ENCODE peak calls at places on chromosomes 7 and 10, in ten cellular contexts. B is transverse colon, K is lung, X is pancreas, J is astrocyte, L is heart right ventricle, D is gastrocnemius medialis, F is prostate gland, E is WTC11, Z is B cell. I is an unnamed sample.

GRCh38 chr10:93701903-93702277 is 502 bp downstream of the FRA10AC1 start:
- DNase-seq in B (no peak), K (no peak), X (peak), J (peak), L (no peak), D (no peak), F (peak), E (no peak), Z (no peak), I (peak)

GRCh38 chr7:80772347-80773101 is 134.1 kb downstream of the CD36 start:
- DNase-seq in B (no peak), K (no peak), X (no peak), J (no peak), L (no peak), D (no peak), F (no peak), E (no peak), Z (no peak), I (no peak)

GRCh38 chr7:101691822-101692384 is 62.8 kb upstream of the MYL10 start:
- DNase-seq in B (peak), K (no peak), X (peak), J (no peak), L (no peak), D (no peak), F (no peak), E (no peak), Z (no peak), I (no peak)

GRCh38 chr10:61753453-61753852 is 90.7 kb downstream of the CABCOCO1 start:
- DNase-seq in B (no peak), K (no peak), X (no peak), J (no peak), L (no peak), D (no peak), F (no peak), E (no peak), Z (no peak), I (no peak)

GRCh38 chr7:73612598-73613269 is 11.6 kb downstream of the MLXIPL start:
- DNase-seq in B (peak), K (no peak), X (peak), J (no peak), L (no peak), D (peak), F (peak), E (no peak), Z (no peak), I (no peak)

GRCh38 chr10:110774069-110775021 is 97.4 kb upstream of the PDCD4 start:
- DNase-seq in B (no peak), K (no peak), X (no peak), J (peak), L (no peak), D (no peak), F (no peak), E (no peak), Z (no peak), I (peak)

GRCh38 chr7:111958889-111959288 is 247.3 kb downstream of the DOCK4 start:
- DNase-seq in B (no peak), K (no peak), X (no peak), J (no peak), L (no peak), D (no peak), F (no peak), E (no peak), Z (no peak), I (no peak)

GRCh38 chr7:131583430-131583829 is 27.0 kb upstream of the PODXL start:
- DNase-seq in B (no peak), K (no peak), X (no peak), J (no peak), L (no peak), D (no peak), F (no peak), E (no peak), Z (no peak), I (no peak)

GRCh38 chr7:33040803-33041516 is 21.6 kb downstream of the NT5C3A start:
- DNase-seq in B (peak), K (peak), X (peak), J (no peak), L (no peak), D (peak), F (peak), E (no peak), Z (peak), I (no peak)

GRCh38 chr10:49737474-49738201 is 24.5 kb downstream of the OGDHL start:
- DNase-seq in B (no peak), K (no peak), X (no peak), J (no peak), L (no peak), D (no peak), F (no peak), E (no peak), Z (no peak), I (no peak)

GRCh38 chr10:110042181-110042580 is 34.4 kb downstream of the ADD3 start:
- DNase-seq in B (no peak), K (no peak), X (no peak), J (peak), L (no peak), D (no peak), F (no peak), E (no peak), Z (no peak), I (no peak)

GRCh38 chr10:124381011-124381591 is 37.6 kb downstream of the OAT start:
- DNase-seq in B (no peak), K (no peak), X (no peak), J (peak), L (no peak), D (no peak), F (no peak), E (no peak), Z (no peak), I (no peak)

GRCh38 chr7:30906014-30906413 is 5.6 kb upstream of the AQP1 start:
- DNase-seq in B (peak), K (peak), X (peak), J (no peak), L (no peak), D (no peak), F (no peak), E (no peak), Z (no peak), I (no peak)

GRCh38 chr7:138254444-138254843 is 178.2 kb downstream of the AKR1D1 start:
- DNase-seq in B (no peak), K (no peak), X (no peak), J (no peak), L (no peak), D (no peak), F (no peak), E (no peak), Z (no peak), I (no peak)

GRCh38 chr10:59177031-59177861 is 803 bp downstream of the PHYHIPL start:
- DNase-seq in B (no peak), K (no peak), X (peak), J (peak), L (peak), D (no peak), F (peak), E (peak), Z (no peak), I (peak)

GRCh38 chr10:121461307-121461706 is 136.9 kb downstream of the FGFR2 start:
- DNase-seq in B (no peak), K (no peak), X (no peak), J (no peak), L (no peak), D (no peak), F (no peak), E (no peak), Z (no peak), I (no peak)

GRCh38 chr10:43228783-43229207 is 38.1 kb downstream of the RASGEF1A start:
- DNase-seq in B (peak), K (no peak), X (no peak), J (no peak), L (no peak), D (no peak), F (no peak), E (no peak), Z (no peak), I (no peak)

GRCh38 chr10:80259405-80259871 is 30.0 kb downstream of the MAT1A start:
- DNase-seq in B (no peak), K (no peak), X (no peak), J (no peak), L (no peak), D (no peak), F (no peak), E (no peak), Z (no peak), I (no peak)

GRCh38 chr10:3853547-3853989 is 68.6 kb upstream of the KLF6 start:
- DNase-seq in B (peak), K (peak), X (peak), J (peak), L (peak), D (no peak), F (peak), E (no peak), Z (no peak), I (no peak)

GRCh38 chr7:73718438-73718881 is 1.0 kb downstream of the STX1A start:
- DNase-seq in B (no peak), K (no peak), X (no peak), J (no peak), L (no peak), D (no peak), F (no peak), E (no peak), Z (no peak), I (no peak)

GRCh38 chr7:38127216-38128207 is 50.5 kb upstream of the STARD3NL start:
- DNase-seq in B (no peak), K (no peak), X (no peak), J (no peak), L (no peak), D (no peak), F (no peak), E (no peak), Z (no peak), I (no peak)

GRCh38 chr10:3971713-3972112 is 186.7 kb upstream of the KLF6 start:
- DNase-seq in B (no peak), K (no peak), X (no peak), J (no peak), L (no peak), D (no peak), F (no peak), E (no peak), Z (no peak), I (no peak)

GRCh38 chr7:32059289-32060045 is 10.7 kb downstream of the PDE1C start:
- DNase-seq in B (no peak), K (no peak), X (no peak), J (peak), L (no peak), D (no peak), F (no peak), E (no peak), Z (no peak), I (no peak)

GRCh38 chr10:13191362-13191761 is 30.0 kb downstream of the MCM10 start:
- DNase-seq in B (no peak), K (no peak), X (no peak), J (no peak), L (no peak), D (no peak), F (no peak), E (no peak), Z (no peak), I (no peak)

GRCh38 chr10:4028838-4029583 is 244.0 kb upstream of the KLF6 start:
- DNase-seq in B (no peak), K (no peak), X (no peak), J (no peak), L (no peak), D (no peak), F (no peak), E (no peak), Z (no peak), I (no peak)

GRCh38 chr10:3467052-3467906 is 294.7 kb upstream of the PITRM1 start:
- DNase-seq in B (peak), K (peak), X (no peak), J (peak), L (peak), D (peak), F (peak), E (peak), Z (no peak), I (peak)

GRCh38 chr10:52314007-52314821 is at the start of gene DKK1:
- DNase-seq in B (peak), K (peak), X (peak), J (peak), L (peak), D (peak), F (peak), E (peak), Z (peak), I (peak)

GRCh38 chr10:72353963-72354355 is 760 bp downstream of the DNAJB12 start:
- DNase-seq in B (no peak), K (no peak), X (peak), J (peak), L (peak), D (peak), F (no peak), E (no peak), Z (no peak), I (no peak)

GRCh38 chr10:35909291-35909690 is 267.2 kb upstream of the FZD8 start:
- DNase-seq in B (no peak), K (no peak), X (no peak), J (no peak), L (no peak), D (no peak), F (no peak), E (no peak), Z (no peak), I (no peak)

GRCh38 chr7:3232228-3232627 is 68.8 kb upstream of the SDK1 start:
- DNase-seq in B (no peak), K (no peak), X (no peak), J (no peak), L (no peak), D (no peak), F (no peak), E (no peak), Z (no peak), I (no peak)

GRCh38 chr7:149477494-149478443 is 16.9 kb upstream of the ZNF777 start:
- DNase-seq in B (no peak), K (no peak), X (no peak), J (no peak), L (no peak), D (no peak), F (no peak), E (peak), Z (no peak), I (no peak)

GRCh38 chr7:132742152-132742551 is 165.9 kb upstream of the PLXNA4 start:
- DNase-seq in B (no peak), K (peak), X (peak), J (peak), L (peak), D (no peak), F (no peak), E (no peak), Z (no peak), I (peak)

GRCh38 chr10:3126741-3127342 is 45.7 kb downstream of the PITRM1 start:
- DNase-seq in B (peak), K (no peak), X (peak), J (no peak), L (peak), D (peak), F (no peak), E (no peak), Z (no peak), I (no peak)

GRCh38 chr7:155928583-155929145 is 116.4 kb upstream of the SHH start:
- DNase-seq in B (no peak), K (no peak), X (no peak), J (no peak), L (no peak), D (no peak), F (no peak), E (no peak), Z (no peak), I (no peak)

GRCh38 chr7:122468050-122468449 is 163.5 kb upstream of the FEZF1 start:
- DNase-seq in B (no peak), K (no peak), X (no peak), J (no peak), L (no peak), D (no peak), F (no peak), E (no peak), Z (no peak), I (no peak)

GRCh38 chr10:48607356-48608278 is 2.7 kb upstream of the ARHGAP22 start:
- DNase-seq in B (no peak), K (peak), X (no peak), J (no peak), L (peak), D (no peak), F (no peak), E (no peak), Z (no peak), I (no peak)

GRCh38 chr10:60911216-60911615 is 32.8 kb downstream of the RHOBTB1 start:
- DNase-seq in B (no peak), K (no peak), X (no peak), J (no peak), L (no peak), D (peak), F (no peak), E (no peak), Z (no peak), I (no peak)

GRCh38 chr10:2083591-2083990 is 346.3 kb upstream of the ADARB2 start:
- DNase-seq in B (no peak), K (no peak), X (no peak), J (no peak), L (no peak), D (no peak), F (no peak), E (no peak), Z (no peak), I (no peak)

GRCh38 chr10:2076528-2076927 is 339.2 kb upstream of the ADARB2 start:
- DNase-seq in B (no peak), K (no peak), X (no peak), J (no peak), L (no peak), D (no peak), F (no peak), E (peak), Z (no peak), I (no peak)

GRCh38 chr10:2077231-2077630 is 339.9 kb upstream of the ADARB2 start:
- DNase-seq in B (no peak), K (no peak), X (no peak), J (no peak), L (no peak), D (no peak), F (no peak), E (no peak), Z (no peak), I (no peak)

GRCh38 chr10:2079603-2080078 is 342.3 kb upstream of the ADARB2 start:
- DNase-seq in B (no peak), K (no peak), X (peak), J (no peak), L (no peak), D (no peak), F (no peak), E (no peak), Z (no peak), I (no peak)

GRCh38 chr10:2081501-2081900 is 344.2 kb upstream of the ADARB2 start:
- DNase-seq in B (no peak), K (no peak), X (no peak), J (no peak), L (no peak), D (no peak), F (no peak), E (peak), Z (no peak), I (no peak)
- TF ChIP-seq CTCF in B (no peak), K (no peak), X (no peak), J (no peak), L (no peak), D (no peak), F (no peak), E (no peak), Z (no peak), I (no peak)

DNA sequence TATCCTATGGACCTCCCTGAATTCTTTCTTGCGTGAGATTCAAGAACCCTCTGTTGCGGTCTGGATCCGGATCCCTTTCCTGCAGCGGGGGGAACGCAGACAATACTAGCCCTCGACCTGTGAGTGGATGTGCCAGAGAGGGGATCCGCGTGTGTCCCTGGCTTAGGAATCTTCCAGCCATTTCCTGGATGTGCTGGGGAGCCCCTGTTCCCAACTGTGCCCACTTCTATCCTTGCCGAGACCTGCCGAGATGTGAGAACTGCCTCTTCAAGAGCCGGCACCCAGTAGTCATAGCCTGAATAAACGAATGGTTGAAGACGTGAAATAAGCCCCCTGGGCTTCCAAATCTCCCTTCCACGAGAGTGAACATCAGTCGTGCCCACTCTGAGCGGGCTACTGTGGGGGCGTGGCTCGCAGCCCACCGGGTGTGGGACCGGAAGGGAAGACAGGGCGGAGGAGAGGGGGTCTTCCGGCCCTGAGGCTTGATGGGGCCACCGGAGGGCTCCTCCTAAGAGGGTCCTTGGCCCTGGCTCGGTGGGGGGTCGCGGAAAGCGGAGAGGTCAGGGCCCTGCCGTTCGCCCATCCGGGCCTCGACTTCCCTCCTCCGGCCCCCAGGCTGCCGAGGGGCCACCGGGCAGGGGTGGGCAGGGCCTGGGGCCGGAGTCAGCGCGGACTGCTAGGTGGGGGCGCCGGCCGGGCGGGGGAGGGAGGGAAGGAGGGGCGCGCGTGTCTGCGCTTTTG is 1.3 kb upstream of the CCDC136 start:
- DNase-seq in B (no peak), K (no peak), X (no peak), J (no peak), L (no peak), D (no peak), F (no peak), E (peak), Z (peak), I (no peak)
- TF ChIP-seq CTCF in B (no peak), K (no peak), X (no peak), J (no peak), L (no peak), D (no peak), F (no peak), E (no peak), Z (no peak), I (no peak)

GRCh38 chr7:40704172-40704571 is 569.4 kb downstream of the SUGCT start:
- DNase-seq in B (no peak), K (no peak), X (no peak), J (no peak), L (no peak), D (no peak), F (no peak), E (no peak), Z (no peak), I (no peak)
- TF ChIP-seq CTCF in B (no peak), K (no peak), X (no peak), J (no peak), L (no peak), D (no peak), F (no peak), E (no peak), Z (no peak), I (no peak)

GRCh38 chr10:81843042-81843441 is 32.0 kb upstream of the NRG3 start:
- DNase-seq in B (no peak), K (no peak), X (no peak), J (no peak), L (no peak), D (no peak), F (no peak), E (no peak), Z (no peak), I (no peak)
- TF ChIP-seq CTCF in B (no peak), K (no peak), X (no peak), J (no peak), L (no peak), D (no peak), F (no peak), E (no peak), Z (no peak), I (no peak)

DNA sequence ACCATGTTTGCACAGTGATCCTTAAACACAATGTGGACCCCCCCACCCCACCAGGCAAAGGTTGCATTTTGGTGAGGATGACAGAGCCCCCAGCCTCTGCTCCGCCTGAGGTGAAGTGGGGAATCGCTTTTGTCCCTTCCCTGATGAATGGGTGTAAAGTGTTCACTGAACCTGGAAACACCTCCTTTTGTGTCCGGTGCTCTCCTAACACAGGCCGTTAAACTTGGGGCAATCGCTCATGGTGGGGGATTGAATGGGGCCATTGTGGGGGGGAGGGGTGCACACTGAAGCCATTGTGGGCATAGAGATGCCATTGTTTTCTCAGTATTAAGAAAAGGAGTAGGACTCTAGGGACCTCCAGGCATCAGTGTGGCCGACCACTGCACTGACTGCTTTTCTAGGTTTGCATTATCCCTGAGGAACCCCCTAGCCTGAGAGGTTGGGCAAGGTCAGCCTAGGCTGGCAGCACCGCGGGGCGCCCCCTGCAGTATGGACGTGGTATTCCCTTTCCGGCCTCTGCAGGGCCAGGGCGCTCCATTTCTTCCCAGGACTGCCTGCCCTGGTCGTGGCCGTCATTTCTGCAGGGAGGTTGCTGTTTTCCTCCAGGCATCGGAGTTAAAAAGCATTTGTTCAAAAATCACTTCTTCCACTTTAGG is 158.3 kb downstream of the TCF7L2 start:
- DNase-seq in B (no peak), K (no peak), X (no peak), J (no peak), L (no peak), D (no peak), F (no peak), E (peak), Z (no peak), I (no peak)
- TF ChIP-seq CTCF in B (peak), K (no peak), X (no peak), J (peak), L (peak), D (peak), F (peak), E (peak), Z (peak), I (peak)

GRCh38 chr10:103926722-103927319 is 8.8 kb upstream of the STN1 start:
- DNase-seq in B (no peak), K (no peak), X (no peak), J (no peak), L (no peak), D (no peak), F (no peak), E (no peak), Z (no peak), I (no peak)
- TF ChIP-seq CTCF in B (no peak), K (no peak), X (no peak), J (no peak), L (no peak), D (no peak), F (no peak), E (no peak), Z (no peak), I (no peak)

I was measured in AG09319.